ENCODE peak calls at places on chromosomes 6 and 20, in four cellular contexts. Q, S, R and X are unnamed samples.

GRCh38 chr6:116030745-116031144 is 29.9 kb downstream of the FRK start:
- DNase-seq in Q (no peak), S (no peak), R (peak), X (no peak)

GRCh38 chr6:168060521-168060931 is 18.5 kb downstream of the FRMD1 start:
- DNase-seq in Q (peak), S (peak), R (peak), X (peak)

GRCh38 chr6:15484115-15484514 is 178.7 kb downstream of the DTNBP1 start:
- DNase-seq in Q (no peak), S (no peak), R (no peak), X (no peak)

GRCh38 chr20:20806121-20806820 is 93.8 kb upstream of the RALGAPA2 start:
- DNase-seq in Q (no peak), S (no peak), R (no peak), X (no peak)

GRCh38 chr6:37882724-37883413 is 63.3 kb downstream of the ZFAND3 start:
- DNase-seq in Q (no peak), S (peak), R (peak), X (peak)

GRCh38 chr6:46453221-46453620 is 38.0 kb downstream of the RCAN2 start:
- DNase-seq in Q (no peak), S (no peak), R (peak), X (no peak)

GRCh38 chr6:144012534-144012933 is 4.5 kb upstream of the PLAGL1 start:
- DNase-seq in Q (no peak), S (no peak), R (peak), X (no peak)

GRCh38 chr20:16714765-16715164 is 15.1 kb upstream of the SNRPB2 start:
- DNase-seq in Q (no peak), S (no peak), R (no peak), X (no peak)

GRCh38 chr6:63346217-63346834 is 26.5 kb upstream of the LGSN start:
- DNase-seq in Q (no peak), S (no peak), R (no peak), X (no peak)

GRCh38 chr20:34316191-34316814 is 13.1 kb upstream of the AHCY start:
- DNase-seq in Q (no peak), S (no peak), R (peak), X (no peak)

GRCh38 chr6:3227363-3228045 is at the start of gene TUBB2B:
- DNase-seq in Q (no peak), S (peak), R (no peak), X (no peak)

GRCh38 chr20:38751360-38751976 is 3.2 kb downstream of the ACTR5 start:
- DNase-seq in Q (peak), S (no peak), R (peak), X (no peak)

GRCh38 chr20:38745757-38746156 is 2.5 kb upstream of the ACTR5 start:
- DNase-seq in Q (no peak), S (no peak), R (no peak), X (no peak)

GRCh38 chr20:38747495-38748096 is 664 bp upstream of the ACTR5 start:
- DNase-seq in Q (no peak), S (no peak), R (no peak), X (no peak)

GRCh38 chr20:38748863-38749153 is 548 bp downstream of the ACTR5 start:
- DNase-seq in Q (no peak), S (peak), R (no peak), X (no peak)

DNA sequence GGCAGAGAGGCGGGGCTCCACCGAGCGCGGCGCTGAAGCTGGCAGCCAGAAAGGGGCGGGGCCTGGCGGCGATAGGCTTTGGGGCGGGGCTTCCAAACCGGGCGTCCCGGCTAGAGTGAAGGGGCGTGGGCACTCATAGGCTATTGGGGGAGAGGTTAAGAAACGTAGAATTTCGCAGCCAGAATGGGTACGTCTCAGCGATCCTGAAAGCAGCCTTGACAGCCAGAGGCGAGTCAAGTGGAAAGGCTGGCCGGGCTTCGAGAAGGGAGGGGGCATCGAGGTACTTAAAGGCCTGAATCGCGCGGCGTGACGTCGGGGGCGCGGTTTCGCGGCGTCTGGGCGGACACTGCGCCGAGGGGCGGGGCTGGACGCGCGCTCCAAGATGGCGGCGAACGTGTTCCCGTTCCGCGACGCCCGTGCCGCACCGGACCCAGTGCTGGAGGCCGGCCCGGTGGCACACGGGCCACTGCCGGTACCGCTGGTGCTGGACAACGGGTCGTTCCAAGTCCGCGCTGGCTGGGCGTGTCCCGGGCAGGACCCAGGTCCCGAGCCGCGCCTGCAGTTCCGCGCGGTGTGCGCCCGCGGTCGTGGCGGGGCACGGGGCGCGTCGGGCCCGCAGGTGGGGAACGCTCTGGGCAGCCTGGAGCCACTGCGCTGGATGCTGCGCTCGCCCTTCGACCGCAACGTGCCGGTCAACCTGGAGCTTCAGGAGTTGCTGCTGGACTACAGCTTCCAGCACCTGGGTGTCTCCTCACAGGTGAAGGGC is at the start of gene ACTR5:
- DNase-seq in Q (peak), S (peak), R (peak), X (peak)
- H3K4me3 ChIP-seq in Q (peak), S (peak), R (peak), X (peak)

DNA sequence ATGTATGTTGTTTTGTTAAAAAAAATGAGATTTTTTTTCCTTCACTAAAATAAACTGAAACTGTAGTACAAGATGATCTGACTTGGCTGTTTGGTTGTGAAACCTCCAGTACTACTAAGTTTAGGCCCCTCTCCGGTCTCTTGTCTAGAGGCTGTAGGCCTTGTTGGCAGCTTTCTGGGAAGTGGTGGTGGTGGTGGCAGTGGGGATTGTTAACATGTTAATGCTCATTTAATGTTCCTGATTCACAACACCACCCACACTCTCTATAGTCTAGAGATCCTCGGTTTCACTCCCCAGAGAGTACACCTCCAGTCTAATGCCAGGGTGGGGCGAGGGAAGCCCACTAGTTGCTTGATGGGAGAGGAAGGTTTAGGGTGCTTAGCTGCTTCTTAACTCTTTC is 24.1 kb downstream of the STK4 start:
- DNase-seq in Q (no peak), S (no peak), R (peak), X (no peak)
- H3K4me3 ChIP-seq in Q (no peak), S (no peak), R (peak), X (no peak)

GRCh38 chr20:57267158-57267821 is 849 bp upstream of the BMP7 start:
- DNase-seq in Q (no peak), S (no peak), R (no peak), X (no peak)
- H3K4me3 ChIP-seq in Q (peak), S (no peak), R (no peak), X (peak)

GRCh38 chr20:53645582-53645897 is 51.9 kb upstream of the ZNF217 start:
- DNase-seq in Q (no peak), S (no peak), R (no peak), X (no peak)

GRCh38 chr20:53643031-53643832 is 49.6 kb upstream of the ZNF217 start:
- DNase-seq in Q (peak), S (peak), R (peak), X (peak)

GRCh38 chr20:53639128-53639527 is 45.5 kb upstream of the ZNF217 start:
- DNase-seq in Q (no peak), S (no peak), R (no peak), X (no peak)

GRCh38 chr20:53639647-53640440 is 46.2 kb upstream of the ZNF217 start:
- DNase-seq in Q (no peak), S (no peak), R (no peak), X (no peak)

DNA sequence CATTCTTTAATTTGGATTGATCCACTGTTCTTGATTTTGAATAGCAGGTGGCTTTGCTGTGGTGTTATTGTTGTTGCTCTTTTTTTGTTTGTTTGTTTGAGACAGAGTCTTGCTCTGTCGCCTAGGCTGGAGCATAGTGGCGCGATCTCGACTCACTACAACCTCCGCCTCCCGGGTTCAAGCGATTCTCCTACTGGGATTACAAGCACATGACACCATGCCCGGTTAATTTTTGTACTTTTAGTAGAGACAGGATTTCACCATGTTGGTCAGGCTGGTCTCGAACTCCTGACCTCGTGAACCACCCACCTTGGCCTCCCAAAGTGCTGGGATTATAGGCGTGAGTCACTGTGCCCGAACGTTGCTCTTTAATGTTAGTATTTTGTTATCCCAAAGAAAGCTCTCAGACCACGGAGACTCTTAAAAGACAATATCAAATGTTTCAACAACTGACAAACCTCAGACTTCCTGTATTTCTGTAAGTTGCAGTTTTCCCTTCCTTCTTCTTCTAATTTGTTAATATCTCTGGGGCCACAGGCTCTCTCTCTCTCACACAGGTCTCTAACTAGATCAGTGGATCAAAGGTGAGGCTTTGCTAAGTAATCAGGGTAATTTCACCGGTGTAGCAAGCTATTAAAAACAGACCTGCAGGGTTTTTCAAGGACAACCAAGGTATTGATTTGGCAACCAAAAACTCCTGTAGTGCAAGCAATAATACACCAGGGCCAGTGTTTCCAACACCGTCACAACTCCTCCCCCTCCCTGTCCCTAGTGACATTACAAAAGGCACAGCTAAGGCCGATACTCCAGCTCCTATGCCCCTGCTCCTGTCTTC is 48.8 kb upstream of the ZNF217 start:
- DNase-seq in Q (peak), S (peak), R (peak), X (peak)
- H3K4me3 ChIP-seq in Q (no peak), S (no peak), R (no peak), X (no peak)

DNA sequence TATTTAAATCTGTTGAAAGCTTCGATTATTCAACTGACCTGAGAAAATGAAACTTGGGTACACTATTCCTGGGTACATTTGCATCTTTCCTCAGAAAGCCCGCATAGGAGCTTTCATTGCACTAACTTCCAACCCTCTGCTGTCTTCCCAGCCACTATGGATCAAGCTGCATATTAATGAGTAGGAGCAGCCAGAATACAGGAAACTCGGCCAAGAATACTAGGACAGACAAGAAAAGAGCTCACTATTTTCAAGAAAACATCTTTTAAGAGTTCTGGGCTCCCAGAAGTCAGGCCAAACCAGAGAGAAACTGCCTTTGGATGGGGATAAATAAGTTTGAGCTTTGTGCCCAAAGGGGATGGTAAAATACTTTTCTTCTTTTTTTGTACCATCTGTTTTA is 134.9 kb upstream of the CCDC28A start:
- DNase-seq in Q (no peak), S (no peak), R (no peak), X (no peak)
- H3K4me3 ChIP-seq in Q (no peak), S (no peak), R (no peak), X (no peak)

GRCh38 chr6:1388927-1389790 is at the start of gene FOXF2:
- DNase-seq in Q (peak), S (peak), R (no peak), X (no peak)
- H3K4me3 ChIP-seq in Q (peak), S (peak), R (peak), X (no peak)

DNA sequence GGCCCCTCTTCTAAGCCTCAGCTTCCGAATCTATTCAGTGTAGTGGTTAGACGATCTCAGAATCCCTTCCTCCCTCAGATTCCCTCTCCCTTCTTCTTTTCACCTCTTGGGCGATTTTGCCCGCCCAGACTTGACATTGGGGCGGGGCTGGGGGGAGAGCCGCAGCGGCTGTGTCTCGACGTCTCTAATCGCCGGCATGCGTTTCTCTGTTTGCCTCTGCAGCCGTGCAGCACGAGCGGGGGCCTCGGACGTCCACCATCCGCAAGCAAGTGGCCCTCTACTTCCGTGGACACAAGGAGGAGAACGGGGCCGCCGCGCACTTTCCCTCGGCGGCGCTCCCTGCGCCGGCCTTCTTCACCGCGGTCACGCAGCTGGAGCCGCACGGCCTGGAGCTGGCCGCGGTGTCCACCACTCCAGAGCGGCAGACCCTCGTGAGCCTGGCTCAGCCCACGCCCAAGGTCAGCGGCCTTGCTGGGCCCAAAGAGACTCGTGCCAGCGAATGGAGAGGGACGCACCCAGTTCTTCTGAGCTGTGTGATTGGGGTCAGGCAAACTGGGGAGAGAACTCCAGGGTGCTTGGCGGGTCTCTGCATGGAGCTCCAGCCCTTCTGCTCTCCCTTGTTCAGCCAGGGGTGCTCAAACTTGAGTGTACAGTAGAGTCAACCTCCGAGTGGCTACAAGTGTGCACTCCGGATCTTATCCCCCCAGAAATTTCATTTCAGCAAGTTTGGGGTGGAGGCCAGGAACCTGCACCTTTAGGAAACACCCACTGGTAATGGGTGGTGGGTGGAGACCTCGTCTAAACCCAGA is 10.7 kb downstream of the NR2E1 start:
- DNase-seq in Q (no peak), S (no peak), R (no peak), X (no peak)
- H3K4me3 ChIP-seq in Q (no peak), S (no peak), R (no peak), X (no peak)